ENCODE peak calls at places on chromosome 17, in four cellular contexts. One of them, this sample, is unnamed.

GRCh38 chr17:69602969-69603368 is 188.5 kb downstream of the MAP2K6 start:
- DNase-seq in stimulated activated CD4-positive, alpha-beta T cell treated with anti-CD3 and anti-CD28 coated beads, Interleukin-12 subunit alpha, Interleukin-12 subunit beta, amount 100 ng/mL, for 48 hours: no peak
- DNase-seq in stimulated activated CD8-positive, alpha-beta memory T cell treated with anti-CD3 and anti-CD28 coated beads, Interleukin-7, amount 100 ng/mL, for 48 hours: no peak
- DNase-seq in GM13977: no peak
- DNase-seq in this sample: no peak

GRCh38 chr17:2259769-2260536 is 43.6 kb downstream of the SMG6 start:
- DNase-seq in stimulated activated CD4-positive, alpha-beta T cell treated with anti-CD3 and anti-CD28 coated beads, Interleukin-12 subunit alpha, Interleukin-12 subunit beta, amount 100 ng/mL, for 48 hours: peak; percentile 69
- DNase-seq in GM13977: peak; percentile 60
- DNase-seq in stimulated activated CD8-positive, alpha-beta memory T cell treated with anti-CD3 and anti-CD28 coated beads, Interleukin-7, amount 100 ng/mL, for 48 hours: peak; percentile 55
- DNase-seq in this sample: peak; percentile 7

GRCh38 chr17:81191116-81191515 is 25.1 kb upstream of the AATK start:
- DNase-seq in stimulated activated CD4-positive, alpha-beta T cell treated with anti-CD3 and anti-CD28 coated beads, Interleukin-12 subunit alpha, Interleukin-12 subunit beta, amount 100 ng/mL, for 48 hours: no peak
- DNase-seq in stimulated activated CD8-positive, alpha-beta memory T cell treated with anti-CD3 and anti-CD28 coated beads, Interleukin-7, amount 100 ng/mL, for 48 hours: no peak
- DNase-seq in GM13977: no peak
- DNase-seq in this sample: no peak

GRCh38 chr17:6492892-6493674 is 48.8 kb downstream of the PIMREG start:
- DNase-seq in GM13977: no peak
- DNase-seq in stimulated activated CD4-positive, alpha-beta T cell treated with anti-CD3 and anti-CD28 coated beads, Interleukin-12 subunit alpha, Interleukin-12 subunit beta, amount 100 ng/mL, for 48 hours: no peak
- DNase-seq in stimulated activated CD8-positive, alpha-beta memory T cell treated with anti-CD3 and anti-CD28 coated beads, Interleukin-7, amount 100 ng/mL, for 48 hours: no peak
- DNase-seq in this sample: peak; percentile 11

GRCh38 chr17:42392664-42393415 is 4.6 kb upstream of the STAT3 start:
- DNase-seq in stimulated activated CD8-positive, alpha-beta memory T cell treated with anti-CD3 and anti-CD28 coated beads, Interleukin-7, amount 100 ng/mL, for 48 hours: no peak
- DNase-seq in GM13977: peak; percentile 67
- DNase-seq in stimulated activated CD4-positive, alpha-beta T cell treated with anti-CD3 and anti-CD28 coated beads, Interleukin-12 subunit alpha, Interleukin-12 subunit beta, amount 100 ng/mL, for 48 hours: no peak
- DNase-seq in this sample: no peak

GRCh38 chr17:68509151-68510057 is 2.8 kb upstream of the PRKAR1A start:
- DNase-seq in stimulated activated CD8-positive, alpha-beta memory T cell treated with anti-CD3 and anti-CD28 coated beads, Interleukin-7, amount 100 ng/mL, for 48 hours: no peak
- DNase-seq in GM13977: no peak
- DNase-seq in stimulated activated CD4-positive, alpha-beta T cell treated with anti-CD3 and anti-CD28 coated beads, Interleukin-12 subunit alpha, Interleukin-12 subunit beta, amount 100 ng/mL, for 48 hours: no peak
- DNase-seq in this sample: peak; percentile 75

GRCh38 chr17:21463779-21464407 is 87.7 kb downstream of the KCNJ12 start:
- DNase-seq in stimulated activated CD4-positive, alpha-beta T cell treated with anti-CD3 and anti-CD28 coated beads, Interleukin-12 subunit alpha, Interleukin-12 subunit beta, amount 100 ng/mL, for 48 hours: no peak
- DNase-seq in GM13977: no peak
- DNase-seq in stimulated activated CD8-positive, alpha-beta memory T cell treated with anti-CD3 and anti-CD28 coated beads, Interleukin-7, amount 100 ng/mL, for 48 hours: no peak
- DNase-seq in this sample: no peak

GRCh38 chr17:44170499-44171201 is at the start of gene ASB16:
- DNase-seq in GM13977: no peak
- DNase-seq in stimulated activated CD4-positive, alpha-beta T cell treated with anti-CD3 and anti-CD28 coated beads, Interleukin-12 subunit alpha, Interleukin-12 subunit beta, amount 100 ng/mL, for 48 hours: no peak
- DNase-seq in stimulated activated CD8-positive, alpha-beta memory T cell treated with anti-CD3 and anti-CD28 coated beads, Interleukin-7, amount 100 ng/mL, for 48 hours: no peak
- DNase-seq in this sample: no peak

GRCh38 chr17:31509805-31510177 is 118.3 kb downstream of the RAB11FIP4 start:
- DNase-seq in stimulated activated CD8-positive, alpha-beta memory T cell treated with anti-CD3 and anti-CD28 coated beads, Interleukin-7, amount 100 ng/mL, for 48 hours: no peak
- DNase-seq in GM13977: no peak
- DNase-seq in stimulated activated CD4-positive, alpha-beta T cell treated with anti-CD3 and anti-CD28 coated beads, Interleukin-12 subunit alpha, Interleukin-12 subunit beta, amount 100 ng/mL, for 48 hours: no peak
- DNase-seq in this sample: no peak

GRCh38 chr17:77208217-77208808 is 67.5 kb downstream of the SEC14L1 start:
- DNase-seq in stimulated activated CD4-positive, alpha-beta T cell treated with anti-CD3 and anti-CD28 coated beads, Interleukin-12 subunit alpha, Interleukin-12 subunit beta, amount 100 ng/mL, for 48 hours: no peak
- DNase-seq in stimulated activated CD8-positive, alpha-beta memory T cell treated with anti-CD3 and anti-CD28 coated beads, Interleukin-7, amount 100 ng/mL, for 48 hours: no peak
- DNase-seq in GM13977: no peak
- DNase-seq in this sample: no peak

GRCh38 chr17:6327007-6327406 is 107.9 kb downstream of the AIPL1 start:
- DNase-seq in stimulated activated CD8-positive, alpha-beta memory T cell treated with anti-CD3 and anti-CD28 coated beads, Interleukin-7, amount 100 ng/mL, for 48 hours: no peak
- DNase-seq in GM13977: no peak
- DNase-seq in stimulated activated CD4-positive, alpha-beta T cell treated with anti-CD3 and anti-CD28 coated beads, Interleukin-12 subunit alpha, Interleukin-12 subunit beta, amount 100 ng/mL, for 48 hours: no peak
- DNase-seq in this sample: peak; percentile 4

GRCh38 chr17:66353937-66354401 is 51.6 kb downstream of the PRKCA start:
- DNase-seq in GM13977: no peak
- DNase-seq in stimulated activated CD8-positive, alpha-beta memory T cell treated with anti-CD3 and anti-CD28 coated beads, Interleukin-7, amount 100 ng/mL, for 48 hours: no peak
- DNase-seq in stimulated activated CD4-positive, alpha-beta T cell treated with anti-CD3 and anti-CD28 coated beads, Interleukin-12 subunit alpha, Interleukin-12 subunit beta, amount 100 ng/mL, for 48 hours: no peak
- DNase-seq in this sample: no peak

GRCh38 chr17:11515901-11516300 is 82.4 kb upstream of the DNAH9 start:
- DNase-seq in stimulated activated CD8-positive, alpha-beta memory T cell treated with anti-CD3 and anti-CD28 coated beads, Interleukin-7, amount 100 ng/mL, for 48 hours: no peak
- DNase-seq in GM13977: no peak
- DNase-seq in stimulated activated CD4-positive, alpha-beta T cell treated with anti-CD3 and anti-CD28 coated beads, Interleukin-12 subunit alpha, Interleukin-12 subunit beta, amount 100 ng/mL, for 48 hours: no peak
- DNase-seq in this sample: no peak

GRCh38 chr17:28747046-28747691 is 3.4 kb downstream of the TRAF4 start:
- DNase-seq in stimulated activated CD4-positive, alpha-beta T cell treated with anti-CD3 and anti-CD28 coated beads, Interleukin-12 subunit alpha, Interleukin-12 subunit beta, amount 100 ng/mL, for 48 hours: no peak
- DNase-seq in GM13977: no peak
- DNase-seq in stimulated activated CD8-positive, alpha-beta memory T cell treated with anti-CD3 and anti-CD28 coated beads, Interleukin-7, amount 100 ng/mL, for 48 hours: no peak
- DNase-seq in this sample: no peak

GRCh38 chr17:80285237-80285920 is 24.7 kb downstream of the RNF213 start:
- DNase-seq in stimulated activated CD4-positive, alpha-beta T cell treated with anti-CD3 and anti-CD28 coated beads, Interleukin-12 subunit alpha, Interleukin-12 subunit beta, amount 100 ng/mL, for 48 hours: no peak
- DNase-seq in GM13977: no peak
- DNase-seq in stimulated activated CD8-positive, alpha-beta memory T cell treated with anti-CD3 and anti-CD28 coated beads, Interleukin-7, amount 100 ng/mL, for 48 hours: no peak
- DNase-seq in this sample: no peak

GRCh38 chr17:76107507-76107906 is 3.9 kb upstream of the EXOC7 start:
- DNase-seq in stimulated activated CD4-positive, alpha-beta T cell treated with anti-CD3 and anti-CD28 coated beads, Interleukin-12 subunit alpha, Interleukin-12 subunit beta, amount 100 ng/mL, for 48 hours: no peak
- DNase-seq in stimulated activated CD8-positive, alpha-beta memory T cell treated with anti-CD3 and anti-CD28 coated beads, Interleukin-7, amount 100 ng/mL, for 48 hours: no peak
- DNase-seq in GM13977: no peak
- DNase-seq in this sample: peak; percentile 59

GRCh38 chr17:13541032-13541480 is 60.7 kb downstream of the HS3ST3A1 start:
- DNase-seq in stimulated activated CD4-positive, alpha-beta T cell treated with anti-CD3 and anti-CD28 coated beads, Interleukin-12 subunit alpha, Interleukin-12 subunit beta, amount 100 ng/mL, for 48 hours: no peak
- DNase-seq in stimulated activated CD8-positive, alpha-beta memory T cell treated with anti-CD3 and anti-CD28 coated beads, Interleukin-7, amount 100 ng/mL, for 48 hours: no peak
- DNase-seq in GM13977: no peak
- DNase-seq in this sample: no peak

GRCh38 chr17:81350320-81350686 is 45.0 kb upstream of the BAHCC1 start:
- DNase-seq in stimulated activated CD8-positive, alpha-beta memory T cell treated with anti-CD3 and anti-CD28 coated beads, Interleukin-7, amount 100 ng/mL, for 48 hours: no peak
- DNase-seq in GM13977: no peak
- DNase-seq in stimulated activated CD4-positive, alpha-beta T cell treated with anti-CD3 and anti-CD28 coated beads, Interleukin-12 subunit alpha, Interleukin-12 subunit beta, amount 100 ng/mL, for 48 hours: no peak
- DNase-seq in this sample: no peak

GRCh38 chr17:28347261-28347891 is 10.0 kb downstream of the POLDIP2 start:
- DNase-seq in GM13977: no peak
- DNase-seq in stimulated activated CD8-positive, alpha-beta memory T cell treated with anti-CD3 and anti-CD28 coated beads, Interleukin-7, amount 100 ng/mL, for 48 hours: no peak
- DNase-seq in stimulated activated CD4-positive, alpha-beta T cell treated with anti-CD3 and anti-CD28 coated beads, Interleukin-12 subunit alpha, Interleukin-12 subunit beta, amount 100 ng/mL, for 48 hours: no peak
- DNase-seq in this sample: no peak

GRCh38 chr17:49180303-49180702 is 30.1 kb downstream of the GNGT2 start:
- DNase-seq in GM13977: peak; percentile 58
- DNase-seq in stimulated activated CD4-positive, alpha-beta T cell treated with anti-CD3 and anti-CD28 coated beads, Interleukin-12 subunit alpha, Interleukin-12 subunit beta, amount 100 ng/mL, for 48 hours: peak; percentile 44
- DNase-seq in stimulated activated CD8-positive, alpha-beta memory T cell treated with anti-CD3 and anti-CD28 coated beads, Interleukin-7, amount 100 ng/mL, for 48 hours: peak; percentile 18
- DNase-seq in this sample: peak; percentile 62

GRCh38 chr17:79927136-79927661 is 88.0 kb upstream of the CBX4 start:
- DNase-seq in stimulated activated CD8-positive, alpha-beta memory T cell treated with anti-CD3 and anti-CD28 coated beads, Interleukin-7, amount 100 ng/mL, for 48 hours: no peak
- DNase-seq in GM13977: no peak
- DNase-seq in stimulated activated CD4-positive, alpha-beta T cell treated with anti-CD3 and anti-CD28 coated beads, Interleukin-12 subunit alpha, Interleukin-12 subunit beta, amount 100 ng/mL, for 48 hours: no peak
- DNase-seq in this sample: no peak

GRCh38 chr17:34456121-34456520 is 93.1 kb upstream of the CCL1 start:
- DNase-seq in GM13977: no peak
- DNase-seq in stimulated activated CD4-positive, alpha-beta T cell treated with anti-CD3 and anti-CD28 coated beads, Interleukin-12 subunit alpha, Interleukin-12 subunit beta, amount 100 ng/mL, for 48 hours: no peak
- DNase-seq in stimulated activated CD8-positive, alpha-beta memory T cell treated with anti-CD3 and anti-CD28 coated beads, Interleukin-7, amount 100 ng/mL, for 48 hours: no peak
- DNase-seq in this sample: no peak

GRCh38 chr17:35028531-35029262 is 34.8 kb downstream of the RFFL start:
- DNase-seq in stimulated activated CD8-positive, alpha-beta memory T cell treated with anti-CD3 and anti-CD28 coated beads, Interleukin-7, amount 100 ng/mL, for 48 hours: no peak
- DNase-seq in stimulated activated CD4-positive, alpha-beta T cell treated with anti-CD3 and anti-CD28 coated beads, Interleukin-12 subunit alpha, Interleukin-12 subunit beta, amount 100 ng/mL, for 48 hours: no peak
- DNase-seq in GM13977: no peak
- DNase-seq in this sample: peak; percentile 76